ENCODE peak calls at places on chromosome 20, in five cellular contexts. A is PC-3, X is CD14-positive monocyte, V is Calu3, B is WTC11. Y is an unnamed sample.

GRCh38 chr20:15834857-15835256 is 738.4 kb downstream of the KIF16B start:
- DNase-seq in A (peak; percentile 95), X (no peak), V (no peak), B (no peak), Y (no peak)

GRCh38 chr20:58542411-58543095 is 27.4 kb upstream of the APCDD1L start:
- DNase-seq in A (peak; percentile 71), X (no peak), V (no peak), B (no peak), Y (no peak)

GRCh38 chr20:32439132-32439829 is 81.2 kb downstream of the ASXL1 start:
- DNase-seq in A (no peak), X (no peak), V (no peak), B (no peak), Y (no peak)

GRCh38 chr20:58169441-58169840 is 59.0 kb downstream of the ANKRD60 start:
- DNase-seq in A (no peak), X (no peak), V (no peak), B (no peak), Y (no peak)

GRCh38 chr20:56689852-56690485 is 60.9 kb downstream of the TFAP2C start:
- DNase-seq in A (peak; percentile 63), X (no peak), V (no peak), B (no peak), Y (no peak)

GRCh38 chr20:16864069-16864468 is 115.9 kb downstream of the OTOR start:
- DNase-seq in A (peak; percentile 14), X (no peak), V (no peak), B (no peak), Y (no peak)

GRCh38 chr20:41654884-41655283 is 36.7 kb upstream of the CHD6 start:
- DNase-seq in A (peak; percentile 33), X (no peak), V (peak; percentile 15), B (peak; percentile 54), Y (no peak)

GRCh38 chr20:9989066-9989724 is 45.6 kb upstream of the ANKEF1 start:
- DNase-seq in A (no peak), X (no peak), V (no peak), B (no peak), Y (no peak)

GRCh38 chr20:17343631-17344447 is 117.0 kb downstream of the PCSK2 start:
- DNase-seq in A (no peak), X (no peak), V (no peak), B (no peak), Y (no peak)

GRCh38 chr20:62235001-62235776 is 3.1 kb upstream of the OSBPL2 start:
- DNase-seq in A (no peak), X (no peak), V (no peak), B (no peak), Y (no peak)

GRCh38 chr20:54379893-54380292 is 95.5 kb upstream of the DOK5 start:
- DNase-seq in A (no peak), X (no peak), V (no peak), B (no peak), Y (no peak)

GRCh38 chr20:46999821-47000465 is 105.3 kb downstream of the EYA2 start:
- DNase-seq in A (no peak), X (no peak), V (no peak), B (no peak), Y (no peak)

GRCh38 chr20:7883309-7883708 is 56.9 kb downstream of the HAO1 start:
- DNase-seq in A (no peak), X (no peak), V (no peak), B (no peak), Y (no peak)

GRCh38 chr20:56411759-56412472 is at the start of gene CASS4:
- DNase-seq in A (peak; percentile 43), X (no peak), V (no peak), B (no peak), Y (no peak)

GRCh38 chr20:19995220-19995863 is 21.8 kb upstream of the NAA20 start:
- DNase-seq in A (peak; percentile 77), X (no peak), V (no peak), B (no peak), Y (no peak)

DNA sequence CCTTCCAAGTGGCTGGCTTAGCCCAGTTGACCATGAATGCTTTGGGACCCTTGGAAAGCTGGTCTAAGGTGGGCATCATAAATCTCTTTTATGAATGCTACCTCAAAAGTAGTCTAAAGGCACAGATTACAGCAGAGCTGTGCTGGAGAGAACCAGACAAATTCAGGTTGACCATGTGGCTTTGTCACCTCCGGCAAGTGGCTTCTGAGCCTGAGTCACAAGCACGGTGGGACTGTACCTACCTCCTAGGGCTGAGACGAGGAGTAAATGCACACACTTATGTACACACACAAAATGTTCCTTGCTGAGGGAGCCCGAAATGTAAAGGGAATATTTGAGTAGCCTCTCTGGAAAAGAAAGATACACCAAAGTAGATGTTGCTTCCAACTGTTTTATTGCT is 155.9 kb downstream of the NFATC2 start:
- DNase-seq in A (no peak), X (no peak), V (no peak), B (no peak), Y (no peak)
- TF ChIP-seq CTCF in A (no peak), X (no peak), V (no peak), B (no peak), Y (no peak)

GRCh38 chr20:1177680-1178079 is 7.1 kb downstream of the TMEM74B start:
- DNase-seq in A (peak; percentile 39), X (no peak), V (peak; percentile 10), B (peak; percentile 56), Y (no peak)
- TF ChIP-seq CTCF in A (peak; percentile 37), X (no peak), V (no peak), B (no peak), Y (no peak)

DNA sequence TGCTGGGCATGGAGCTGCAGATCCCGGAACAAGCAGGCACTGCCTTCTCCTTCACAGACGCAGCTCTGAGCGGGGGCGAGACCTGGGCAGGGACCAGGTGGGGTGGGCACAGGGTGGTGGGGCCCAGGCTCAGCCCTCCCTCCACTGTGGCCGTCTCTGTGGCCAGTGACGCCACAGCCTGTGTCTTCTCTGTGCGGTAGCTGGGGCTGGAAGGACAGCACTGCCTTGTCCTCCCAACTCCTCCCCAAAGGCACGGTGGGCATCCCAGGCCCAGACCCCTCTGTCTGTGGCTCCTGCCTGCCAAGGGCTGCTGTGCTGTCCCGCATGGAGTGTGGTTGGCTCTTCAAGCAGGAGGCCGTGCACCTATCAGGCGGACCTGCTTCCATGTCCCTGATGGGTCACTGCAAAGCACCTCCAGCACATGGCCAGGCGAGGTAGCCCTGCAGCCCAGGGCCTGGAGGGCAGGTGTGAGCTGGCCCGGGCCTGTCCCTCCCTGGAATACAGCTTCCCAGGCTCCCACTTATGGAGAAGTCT is 14.8 kb upstream of the TNFRSF6B start:
- DNase-seq in A (no peak), X (no peak), V (no peak), B (no peak), Y (no peak)
- TF ChIP-seq CTCF in A (no peak), X (no peak), V (no peak), B (no peak), Y (no peak)

DNA sequence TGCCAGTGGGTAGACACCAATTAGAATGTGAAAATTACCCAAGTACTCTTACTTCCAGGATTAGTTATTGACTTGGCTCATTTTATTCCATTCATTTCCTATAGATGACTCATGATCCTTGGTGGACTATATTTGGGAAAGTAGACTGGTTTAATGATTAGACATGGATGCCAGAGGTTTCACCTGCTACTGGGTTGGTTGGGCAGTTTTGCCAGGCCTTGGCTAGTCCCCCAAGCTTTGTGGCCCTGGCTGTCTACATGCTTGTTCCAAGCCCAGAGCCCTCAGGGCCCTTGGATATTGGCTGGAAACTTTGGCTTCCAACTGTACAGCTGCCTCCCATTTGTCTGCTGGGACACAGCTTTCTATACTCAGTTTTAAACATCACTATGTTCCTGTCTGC is 104.1 kb downstream of the ZFP64 start:
- DNase-seq in A (no peak), X (no peak), V (no peak), B (no peak), Y (no peak)
- TF ChIP-seq CTCF in A (no peak), X (no peak), V (no peak), B (no peak), Y (no peak)

GRCh38 chr20:36478137-36478905 is 63.0 kb upstream of the MYL9 start:
- DNase-seq in A (no peak), X (no peak), V (no peak), B (no peak), Y (no peak)
- TF ChIP-seq CTCF in A (no peak), X (no peak), V (no peak), B (no peak), Y (no peak)